ENCODE peak calls at places on chromosomes 4 and X, in four cellular contexts. C, R, U and B are unnamed samples.

GRCh38 chr4:53885668-53886067 is 178.7 kb downstream of the CHIC2 start:
- DNase-seq in C (no peak), R (no peak), U (no peak), B (no peak)

GRCh38 chrX:24285082-24285481 is 28.8 kb downstream of the SUPT20HL2 start:
- DNase-seq in C (no peak), R (no peak), U (no peak), B (no peak)

GRCh38 chr4:157741642-157742041 is 431.2 kb downstream of the GASK1B start:
- DNase-seq in C (no peak), R (no peak), U (no peak), B (no peak)

GRCh38 chrX:151973262-151973661 is 1.2 kb downstream of the GABRE start:
- DNase-seq in C (no peak), R (no peak), U (no peak), B (no peak)

GRCh38 chr4:38696697-38697096 is 32.7 kb downstream of the KLF3 start:
- DNase-seq in C (no peak), R (no peak), U (no peak), B (no peak)

GRCh38 chr4:141435446-141436225 is 200.7 kb upstream of the IL15 start:
- DNase-seq in C (no peak), R (no peak), U (no peak), B (no peak)

GRCh38 chr4:164943192-164943591 is 34.3 kb downstream of the TRIM61 start:
- DNase-seq in C (no peak), R (no peak), U (no peak), B (no peak)

GRCh38 chrX:96382018-96382417 is 302.6 kb upstream of the DIAPH2 start:
- DNase-seq in C (no peak), R (no peak), U (no peak), B (no peak)

GRCh38 chr4:81508786-81509574 is 37.3 kb upstream of the RASGEF1B start:
- DNase-seq in C (no peak), R (no peak), U (no peak), B (no peak)
- H2AFZ ChIP-seq in C (no peak), R (no peak), U (no peak), B (no peak)

GRCh38 chr4:8578717-8579116 is 1.5 kb upstream of the GPR78 start:
- DNase-seq in C (no peak), R (no peak), U (no peak), B (no peak)

GRCh38 chr4:8582016-8582415 is 1.8 kb downstream of the GPR78 start:
- DNase-seq in C (no peak), R (no peak), U (no peak), B (no peak)

GRCh38 chr4:8579526-8580320 is 469 bp upstream of the GPR78 start:
- DNase-seq in C (no peak), R (no peak), U (no peak), B (no peak)

GRCh38 chr4:8581094-8581861 is 1.1 kb downstream of the GPR78 start:
- DNase-seq in C (no peak), R (no peak), U (no peak), B (no peak)

DNA sequence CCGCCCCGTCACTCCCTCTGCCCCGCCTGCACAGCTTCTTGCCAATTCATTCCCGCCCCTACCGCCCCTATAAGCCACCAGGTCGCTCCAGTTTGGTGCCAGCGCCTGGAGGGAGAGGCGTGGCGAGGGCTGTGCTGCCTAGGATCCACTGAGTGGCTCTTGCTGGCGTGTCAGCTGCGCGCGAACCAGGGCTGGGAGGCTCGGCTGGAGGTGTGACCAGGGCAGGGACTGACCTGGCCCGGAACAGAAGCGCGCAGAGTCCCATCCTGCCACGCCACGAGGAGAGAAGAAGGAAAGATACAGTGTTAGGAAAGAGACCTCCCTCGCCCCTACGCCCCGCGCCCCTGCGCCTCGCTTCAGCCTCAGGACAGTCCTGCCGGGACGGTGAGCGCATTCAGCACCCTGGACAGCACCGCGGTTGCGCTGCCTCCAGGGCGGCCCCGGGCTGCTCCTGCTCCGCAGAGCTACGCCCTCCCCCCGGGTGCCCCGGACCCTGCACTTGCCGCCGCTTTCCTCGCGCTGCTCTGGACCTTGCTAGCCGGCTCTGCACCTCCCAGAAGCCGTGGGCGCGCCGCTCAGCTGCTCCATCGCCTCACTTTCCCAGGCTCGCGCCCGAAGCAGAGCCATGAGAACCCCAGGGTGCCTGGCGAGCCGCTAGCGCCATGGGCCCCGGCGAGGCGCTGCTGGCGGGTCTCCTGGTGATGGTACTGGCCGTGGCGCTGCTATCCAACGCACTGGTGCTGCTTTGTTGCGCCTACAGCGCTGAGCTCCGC is at the start of gene GPR78:
- DNase-seq in C (peak), R (no peak), U (no peak), B (peak)
- TF ChIP-seq EZH2 in C (no peak), R (no peak), U (no peak), B (no peak)

DNA sequence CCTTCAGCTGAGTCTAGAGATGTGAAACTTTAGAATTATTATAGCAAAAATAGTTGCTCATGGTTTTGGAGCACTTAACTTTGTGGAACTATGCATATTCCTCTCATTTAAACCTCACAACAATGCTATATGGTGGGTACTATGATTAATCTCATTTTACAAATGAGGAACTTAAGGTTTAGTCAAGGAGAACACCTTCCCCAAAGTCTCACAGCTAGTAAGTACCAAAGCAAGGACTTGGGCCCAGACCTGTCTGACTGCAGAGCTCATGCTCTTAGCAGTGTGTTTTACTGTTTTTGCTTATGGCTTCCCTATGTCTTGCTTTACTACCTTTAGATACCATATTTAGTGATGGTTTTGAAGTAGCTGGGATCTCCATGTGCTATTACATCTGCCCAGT is 5.1 kb downstream of the UBE2A start:
- DNase-seq in C (no peak), R (no peak), U (no peak), B (no peak)
- TF ChIP-seq JUNB in C (no peak), R (no peak), U (no peak), B (no peak)

GRCh38 chr4:30839583-30840520 is 119.7 kb downstream of the PCDH7 start:
- DNase-seq in C (no peak), R (no peak), U (no peak), B (peak)
- H2AFZ ChIP-seq in C (no peak), R (no peak), U (no peak), B (no peak)

GRCh38 chr4:146649232-146649631 is 10.5 kb downstream of the POU4F2 start:
- DNase-seq in C (no peak), R (no peak), U (no peak), B (no peak)

GRCh38 chr4:146654648-146654975 is 15.9 kb downstream of the POU4F2 start:
- DNase-seq in C (no peak), R (no peak), U (no peak), B (no peak)

GRCh38 chr4:146650034-146650433 is 11.3 kb downstream of the POU4F2 start:
- DNase-seq in C (no peak), R (no peak), U (no peak), B (no peak)

DNA sequence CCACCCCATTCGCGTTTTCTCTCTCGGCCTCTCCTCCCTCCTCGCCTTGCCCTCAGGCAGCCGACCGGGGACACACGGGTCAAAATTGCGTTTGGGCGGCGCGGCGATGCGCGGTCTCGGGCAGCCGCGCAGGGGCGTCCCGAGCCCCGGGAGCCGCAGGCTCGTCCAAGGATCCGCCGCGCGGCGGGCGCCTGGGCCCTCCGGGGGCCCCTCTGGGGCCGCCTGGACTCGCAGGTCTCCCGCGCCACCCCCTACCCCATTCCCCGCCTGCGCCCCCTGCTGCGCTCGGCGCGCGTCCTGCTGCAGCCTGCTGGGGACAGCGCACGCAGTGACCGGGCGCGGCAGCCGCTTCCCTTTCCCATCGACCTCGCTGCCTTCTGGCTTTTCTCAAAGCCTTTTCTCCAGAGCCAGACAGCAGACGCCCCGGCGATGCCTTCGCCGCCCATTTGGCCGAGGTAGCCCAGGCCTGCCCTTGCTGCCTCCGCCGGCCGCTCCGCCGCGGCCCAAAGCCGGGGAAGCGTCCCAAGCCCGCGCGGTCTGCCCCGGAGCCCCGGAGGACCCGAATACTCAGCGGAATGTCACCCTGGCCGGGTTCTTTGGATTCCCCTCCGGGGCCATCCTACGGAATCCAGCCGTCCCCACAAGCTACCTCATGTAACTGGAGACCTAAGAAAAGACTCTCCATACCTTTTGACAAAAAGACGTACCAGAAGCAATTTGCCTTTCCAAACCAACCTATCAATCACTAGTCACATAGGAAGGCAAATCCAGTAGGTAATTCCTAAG is 16.5 kb downstream of the POU4F2 start:
- DNase-seq in C (no peak), R (no peak), U (no peak), B (peak)
- TF ChIP-seq EZH2 in C (no peak), R (no peak), U (no peak), B (peak)

GRCh38 chr4:73844806-73845205 is 8.3 kb upstream of the PF4V1 start:
- DNase-seq in C (no peak), R (no peak), U (no peak), B (no peak)

GRCh38 chr4:73841243-73841925 is 4.9 kb downstream of the CXCL6 start:
- DNase-seq in C (no peak), R (no peak), U (no peak), B (no peak)

GRCh38 chr4:73843369-73843768 is 6.9 kb downstream of the CXCL6 start:
- DNase-seq in C (no peak), R (no peak), U (no peak), B (no peak)

GRCh38 chr4:73842696-73843095 is 6.2 kb downstream of the CXCL6 start:
- DNase-seq in C (no peak), R (no peak), U (no peak), B (no peak)

GRCh38 chr4:73844352-73844751 is 7.9 kb downstream of the CXCL6 start:
- DNase-seq in C (no peak), R (no peak), U (no peak), B (no peak)
- TF ChIP-seq JUNB in C (no peak), R (no peak), U (no peak), B (no peak)

GRCh38 chr4:85475631-85476233 is 782 bp downstream of the ARHGAP24 start:
- DNase-seq in C (no peak), R (no peak), U (no peak), B (no peak)
- H2AFZ ChIP-seq in C (no peak), R (no peak), U (no peak), B (peak)